ENCODE peak calls at places on chromosomes 2 and 18, in eight cellular contexts. R is left ventricle myocardium inferior, P is esophagus squamous epithelium, H is heart left ventricle, U is lower lobe of right lung, F is H9, X is tibial artery, V is cardiac muscle cell. W is an unnamed sample. For H3K4me1, the result is how much of the 10 kb centered on the place peaks cover.

GRCh38 chr2:236568068-236568921 is 1.3 kb upstream of the ACKR3 start:
- DNase-seq in R (peak), P (no peak), H (peak), U (peak), F (no peak), X (peak), V (peak), W (peak)

GRCh38 chr18:56076735-56077134 is 488.7 kb upstream of the TCF4 start:
- DNase-seq in R (no peak), P (no peak), H (no peak), U (no peak), F (no peak), X (no peak), V (no peak), W (no peak)

GRCh38 chr2:164785447-164785846 is 56.2 kb downstream of the COBLL1 start:
- DNase-seq in R (no peak), P (no peak), H (no peak), U (no peak), F (no peak), X (no peak), V (no peak), W (no peak)

GRCh38 chr2:121816797-121817196 is 61.3 kb downstream of the TSN start:
- DNase-seq in R (no peak), P (no peak), H (no peak), U (no peak), F (no peak), X (no peak), V (no peak), W (no peak)

GRCh38 chr2:144201868-144202468 is 318.0 kb downstream of the ZEB2 start:
- DNase-seq in R (no peak), P (no peak), H (no peak), U (no peak), F (no peak), X (no peak), V (no peak), W (no peak)

GRCh38 chr18:13564579-13564978 is 161.8 kb downstream of the FAM210A start:
- DNase-seq in R (peak), P (no peak), H (peak), U (no peak), F (no peak), X (peak), V (no peak), W (no peak)

GRCh38 chr2:156319811-156320490 is 12.6 kb downstream of the NR4A2 start:
- DNase-seq in R (peak), P (no peak), H (peak), U (peak), F (peak), X (peak), V (peak), W (peak)

GRCh38 chr2:188833331-188833730 is 140.8 kb upstream of the COL3A1 start:
- DNase-seq in R (no peak), P (no peak), H (no peak), U (no peak), F (no peak), X (no peak), V (no peak), W (no peak)

GRCh38 chr2:148658807-148659722 is 14.5 kb downstream of the EPC2 start:
- DNase-seq in R (no peak), P (no peak), H (no peak), U (no peak), F (no peak), X (no peak), V (no peak), W (no peak)

GRCh38 chr2:207683879-207684627 is 27.4 kb upstream of the CCNYL1 start:
- DNase-seq in R (no peak), P (no peak), H (no peak), U (no peak), F (no peak), X (no peak), V (no peak), W (no peak)

GRCh38 chr2:46719499-46719898 is 196.1 kb downstream of the MCFD2 start:
- DNase-seq in R (no peak), P (no peak), H (no peak), U (no peak), F (no peak), X (no peak), V (no peak), W (no peak)

GRCh38 chr2:166314022-166314759 is 61.6 kb downstream of the SCN9A start:
- DNase-seq in R (no peak), P (no peak), H (no peak), U (no peak), F (no peak), X (no peak), V (no peak), W (no peak)

GRCh38 chr2:37561615-37562569 is 109.5 kb downstream of the CDC42EP3 start:
- DNase-seq in R (no peak), P (no peak), H (no peak), U (no peak), F (peak), X (no peak), V (no peak), W (no peak)

GRCh38 chr2:170147576-170147975 is 30.4 kb upstream of the MYO3B start:
- DNase-seq in R (no peak), P (no peak), H (no peak), U (no peak), F (no peak), X (no peak), V (no peak), W (no peak)

GRCh38 chr2:6780765-6781274 is 84.9 kb downstream of the CMPK2 start:
- DNase-seq in R (peak), P (no peak), H (peak), U (peak), F (no peak), X (no peak), V (no peak), W (peak)

GRCh38 chr2:241519669-241520068 is 11.3 kb upstream of the STK25 start:
- DNase-seq in R (no peak), P (no peak), H (no peak), U (no peak), F (no peak), X (no peak), V (no peak), W (no peak)

GRCh38 chr2:171723724-171724683 is 36.7 kb downstream of the DYNC1I2 start:
- DNase-seq in R (no peak), P (no peak), H (no peak), U (no peak), F (peak), X (no peak), V (peak), W (no peak)

GRCh38 chr2:207483477-207483876 is 46.3 kb upstream of the CREB1 start:
- DNase-seq in R (no peak), P (no peak), H (no peak), U (no peak), F (no peak), X (no peak), V (no peak), W (no peak)

GRCh38 chr18:8828300-8828699 is 122.9 kb downstream of the MTCL1 start:
- DNase-seq in R (no peak), P (no peak), H (no peak), U (no peak), F (no peak), X (no peak), V (no peak), W (no peak)

GRCh38 chr2:80525152-80525551 is 220.6 kb upstream of the LRRTM1 start:
- DNase-seq in R (no peak), P (no peak), H (no peak), U (no peak), F (no peak), X (no peak), V (no peak), W (no peak)

GRCh38 chr18:10840768-10841167 is 308.6 kb downstream of the PIEZO2 start:
- DNase-seq in R (no peak), P (no peak), H (no peak), U (no peak), F (no peak), X (no peak), V (no peak), W (no peak)

GRCh38 chr2:74142340-74142739 is 5.4 kb downstream of the BOLA3 start:
- DNase-seq in R (no peak), P (no peak), H (no peak), U (no peak), F (peak), X (no peak), V (no peak), W (no peak)

GRCh38 chr2:207131634-207132418 is 33.9 kb downstream of the KLF7 start:
- DNase-seq in R (no peak), P (no peak), H (no peak), U (no peak), F (no peak), X (no peak), V (no peak), W (no peak)

GRCh38 chr2:55519908-55520885 is 679 bp downstream of the CFAP36 start:
- DNase-seq in R (no peak), P (no peak), H (no peak), U (no peak), F (no peak), X (no peak), V (peak), W (peak)

GRCh38 chr2:240239325-240239724 is 98.9 kb upstream of the OTOS start:
- DNase-seq in R (no peak), P (no peak), H (no peak), U (no peak), F (no peak), X (no peak), V (no peak), W (no peak)

GRCh38 chr2:42770288-42771131 is 6.6 kb upstream of the OXER1 start:
- DNase-seq in R (no peak), P (no peak), H (no peak), U (peak), F (peak), X (no peak), V (peak), W (no peak)

GRCh38 chr2:11414372-11415124 is 51.4 kb downstream of the E2F6 start:
- DNase-seq in R (no peak), P (no peak), H (no peak), U (no peak), F (no peak), X (no peak), V (no peak), W (no peak)

GRCh38 chr2:108412995-108413726 is 35.4 kb downstream of the SULT1C4 start:
- DNase-seq in R (no peak), P (no peak), H (no peak), U (no peak), F (no peak), X (no peak), V (no peak), W (no peak)

GRCh38 chr18:8942909-8943545 is 159.5 kb upstream of the NDUFV2 start:
- DNase-seq in R (no peak), P (no peak), H (no peak), U (peak), F (no peak), X (no peak), V (no peak), W (no peak)

GRCh38 chr2:63121055-63121834 is 70.6 kb downstream of the OTX1 start:
- DNase-seq in R (no peak), P (no peak), H (no peak), U (no peak), F (peak), X (no peak), V (no peak), W (no peak)

GRCh38 chr2:219576505-219577388 is 4.6 kb downstream of the INHA start:
- DNase-seq in R (no peak), P (no peak), H (no peak), U (no peak), F (peak), X (no peak), V (peak), W (no peak)

GRCh38 chr2:2570360-2570759 is 239.3 kb upstream of the MYT1L start:
- DNase-seq in R (no peak), P (no peak), H (no peak), U (no peak), F (no peak), X (peak), V (no peak), W (no peak)

GRCh38 chr2:69685321-69686048 is 41.9 kb upstream of the AAK1 start:
- DNase-seq in R (no peak), P (no peak), H (no peak), U (no peak), F (no peak), X (no peak), V (no peak), W (no peak)

GRCh38 chr18:68449292-68449691 is 265.6 kb downstream of the TMX3 start:
- DNase-seq in R (no peak), P (no peak), H (no peak), U (no peak), F (no peak), X (no peak), V (no peak), W (no peak)

GRCh38 chr2:109447251-109447661 is 166.5 kb downstream of the SEPTIN10 start:
- DNase-seq in R (no peak), P (no peak), H (peak), U (no peak), F (no peak), X (peak), V (no peak), W (peak)

GRCh38 chr2:216339456-216340279 is 32.6 kb downstream of the MARCHF4 start:
- DNase-seq in R (peak), P (no peak), H (no peak), U (no peak), F (peak), X (no peak), V (peak), W (no peak)

GRCh38 chr2:60603533-60604190 is 50.2 kb upstream of the BCL11A start:
- DNase-seq in R (no peak), P (no peak), H (no peak), U (no peak), F (no peak), X (no peak), V (no peak), W (no peak)
- H3K27ac ChIP-seq in R (no peak), P (no peak), H (no peak), U (no peak), F (no peak), X (no peak), V (no peak), W (no peak)

GRCh38 chr18:78168526-78168925 is 811.1 kb upstream of the SALL3 start:
- DNase-seq in R (no peak), P (no peak), H (no peak), U (no peak), F (no peak), X (no peak), V (no peak), W (no peak)

GRCh38 chr18:78174737-78175136 is 804.9 kb upstream of the SALL3 start:
- DNase-seq in R (no peak), P (no peak), H (no peak), U (no peak), F (no peak), X (no peak), V (no peak), W (no peak)

GRCh38 chr18:78171954-78172353 is 807.7 kb upstream of the SALL3 start:
- DNase-seq in R (no peak), P (no peak), H (no peak), U (no peak), F (no peak), X (no peak), V (no peak), W (no peak)

DNA sequence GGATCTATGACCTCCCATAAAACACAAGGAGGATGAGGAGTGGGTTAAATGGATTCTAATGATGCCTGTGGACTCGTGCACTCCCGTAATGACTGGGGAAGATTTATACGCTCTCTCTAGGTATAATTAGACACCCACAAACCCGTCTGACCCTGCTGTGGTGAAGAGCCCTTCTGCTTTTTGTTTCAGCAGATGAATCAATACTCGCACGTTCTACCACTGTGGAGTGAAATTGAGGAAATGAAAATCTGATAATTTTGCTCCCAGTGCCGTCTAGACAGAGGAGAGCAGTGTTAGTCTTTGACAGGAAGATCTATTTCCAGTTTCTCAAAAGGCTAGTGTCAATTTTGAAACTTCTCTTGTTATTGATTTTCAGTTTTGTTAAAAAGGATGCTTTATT is 810.1 kb upstream of the SALL3 start:
- DNase-seq in R (no peak), P (no peak), H (no peak), U (no peak), F (no peak), X (no peak), V (no peak), W (no peak)
- TF ChIP-seq CTCF in R (no peak), P (no peak), H (no peak), U (no peak), F (no peak), X (no peak), V (no peak), W (no peak)

DNA sequence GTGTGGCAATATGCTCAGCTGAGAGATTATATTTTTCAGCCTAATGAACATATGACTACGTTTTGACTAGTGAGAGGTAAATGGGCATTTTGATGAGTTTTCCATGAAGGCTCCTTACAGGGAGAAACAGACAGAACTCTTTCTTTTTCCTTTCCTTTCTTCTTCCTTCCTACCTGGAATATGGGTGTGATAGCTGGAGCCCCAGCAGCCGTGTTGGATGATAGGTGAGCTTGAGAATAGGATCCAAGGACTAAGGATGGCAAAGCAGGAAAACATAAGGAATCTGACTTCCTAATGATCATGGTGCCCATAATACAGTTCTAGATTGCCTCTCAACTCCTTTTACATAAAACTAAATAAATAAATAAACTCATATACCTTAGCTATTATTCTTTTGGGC is 124.0 kb downstream of the MAIP1 start:
- DNase-seq in R (no peak), P (no peak), H (no peak), U (no peak), F (no peak), X (no peak), V (no peak), W (no peak)
- H3K4me1 ChIP-seq in R (under half), P (under half), H (under half), U (under half), F (under half), X (under half), V (under half), W (under half)

GRCh38 chr2:27920148-27920885 is 29.8 kb downstream of the BABAM2 start:
- DNase-seq in R (no peak), P (no peak), H (no peak), U (no peak), F (no peak), X (no peak), V (no peak), W (no peak)
- H3K27ac ChIP-seq in R (peak), P (peak), H (peak), U (peak), F (no peak), X (peak), V (no peak), W (peak)

W was measured in adrenal gland.